ENCODE peak calls at places on chromosomes 2 and 18, in four cellular contexts. K is HS-5, S is lung microvascular endothelial cell, U is anterior cingulate cortex. L is an unnamed sample.

GRCh38 chr18:63097198-63097597 is 222.4 kb downstream of the BCL2 start:
- DNase-seq in K (no peak), S (no peak), U (no peak), L (no peak)

GRCh38 chr2:105561401-105561800 is 162.6 kb upstream of the FHL2 start:
- DNase-seq in K (no peak), S (no peak), U (no peak), L (no peak)

GRCh38 chr2:241114836-241115235 is 12.7 kb upstream of the MTERF4 start:
- DNase-seq in K (no peak), S (no peak), U (no peak), L (no peak)

GRCh38 chr2:161416294-161416632 is at the start of gene TBR1:
- DNase-seq in K (no peak), S (no peak), U (no peak), L (no peak)

GRCh38 chr2:234751275-234751938 is 200.4 kb upstream of the SH3BP4 start:
- DNase-seq in K (no peak), S (no peak), U (no peak), L (no peak)

GRCh38 chr2:136378712-136379595 is 261.0 kb upstream of the CXCR4 start:
- DNase-seq in K (peak), S (peak), U (peak), L (peak)

GRCh38 chr2:75431757-75432156 is 129.0 kb downstream of the EVA1A start:
- DNase-seq in K (no peak), S (no peak), U (no peak), L (no peak)

GRCh38 chr2:113010088-113010487 is 4.8 kb downstream of the IL36A start:
- DNase-seq in K (peak), S (no peak), U (no peak), L (no peak)

GRCh38 chr2:126799306-126799705 is 99.4 kb upstream of the TEX51 start:
- DNase-seq in K (no peak), S (no peak), U (no peak), L (no peak)

GRCh38 chr2:128313076-128313836 is 5.4 kb downstream of the HS6ST1 start:
- DNase-seq in K (no peak), S (no peak), U (no peak), L (no peak)

GRCh38 chr2:25894135-25894830 is 16.0 kb upstream of the ASXL2 start:
- DNase-seq in K (no peak), S (peak), U (no peak), L (no peak)

GRCh38 chr2:190657474-190658252 is 8.8 kb downstream of the NAB1 start:
- DNase-seq in K (no peak), S (no peak), U (no peak), L (no peak)

GRCh38 chr2:41881249-41881648 is 166.6 kb upstream of the PKDCC start:
- DNase-seq in K (no peak), S (no peak), U (no peak), L (no peak)

GRCh38 chr18:60019463-60019840 is 119.7 kb downstream of the PMAIP1 start:
- DNase-seq in K (peak), S (no peak), U (no peak), L (no peak)

GRCh38 chr18:80127635-80128034 is 18.6 kb downstream of the ADNP2 start:
- DNase-seq in K (no peak), S (no peak), U (no peak), L (no peak)

GRCh38 chr2:55232863-55233657 is 572 bp downstream of the RPS27A start:
- DNase-seq in K (no peak), S (peak), U (no peak), L (no peak)

GRCh38 chr18:76494181-76494540 is 881 bp downstream of the ZNF516 start:
- DNase-seq in K (no peak), S (no peak), U (no peak), L (peak)

GRCh38 chr2:85396531-85397470 is 13.4 kb downstream of the CAPG start:
- DNase-seq in K (no peak), S (no peak), U (no peak), L (no peak)

GRCh38 chr2:108239786-108240185 is at the start of gene SULT1C3:
- DNase-seq in K (no peak), S (no peak), U (no peak), L (no peak)

GRCh38 chr2:216535454-216535995 is 36.9 kb downstream of the RPL37A start:
- DNase-seq in K (peak), S (peak), U (no peak), L (no peak)

GRCh38 chr2:10844083-10844482 is 31.5 kb upstream of the PDIA6 start:
- DNase-seq in K (no peak), S (no peak), U (peak), L (peak)

GRCh38 chr2:68223419-68223818 is 28.9 kb downstream of the PPP3R1 start:
- DNase-seq in K (no peak), S (no peak), U (no peak), L (no peak)

GRCh38 chr2:47087051-47087450 is 68.1 kb downstream of the STPG4 start:
- DNase-seq in K (no peak), S (no peak), U (no peak), L (no peak)

GRCh38 chr2:47309952-47310800 is 92.8 kb upstream of the MSH2 start:
- DNase-seq in K (no peak), S (no peak), U (no peak), L (no peak)

GRCh38 chr2:124283090-124283489 is 258.0 kb downstream of the CNTNAP5 start:
- DNase-seq in K (peak), S (no peak), U (no peak), L (peak)

GRCh38 chr2:219571311-219572236 is at the start of gene OBSL1:
- DNase-seq in K (peak), S (peak), U (peak), L (peak)

GRCh38 chr2:191202881-191203397 is 42.3 kb upstream of the MYO1B start:
- DNase-seq in K (peak), S (peak), U (no peak), L (no peak)

GRCh38 chr2:199704358-199705238 is 146.4 kb downstream of the FTCDNL1 start:
- DNase-seq in K (peak), S (no peak), U (no peak), L (no peak)

GRCh38 chr2:79393107-79393506 is 119.7 kb upstream of the CTNNA2 start:
- DNase-seq in K (no peak), S (no peak), U (no peak), L (no peak)

GRCh38 chr18:44453505-44453904 is 227.2 kb upstream of the SETBP1 start:
- DNase-seq in K (no peak), S (no peak), U (no peak), L (no peak)

GRCh38 chr2:215621389-215621788 is 185.5 kb upstream of the FN1 start:
- DNase-seq in K (no peak), S (no peak), U (no peak), L (no peak)

GRCh38 chr18:1103567-1103966 is 198.9 kb downstream of the ADCYAP1 start:
- DNase-seq in K (no peak), S (peak), U (no peak), L (no peak)

GRCh38 chr2:28997237-28997846 is 16.2 kb downstream of the TOGARAM2 start:
- DNase-seq in K (no peak), S (no peak), U (no peak), L (no peak)

GRCh38 chr2:23077599-23077998 is 307.4 kb upstream of the KLHL29 start:
- DNase-seq in K (no peak), S (no peak), U (no peak), L (no peak)

GRCh38 chr18:43589611-43590151 is 312.4 kb upstream of the SYT4 start:
- DNase-seq in K (no peak), S (no peak), U (no peak), L (no peak)

GRCh38 chr18:35050638-35051287 is 9.6 kb downstream of the MAPRE2 start:
- DNase-seq in K (no peak), S (no peak), U (no peak), L (no peak)

GRCh38 chr2:161586517-161587167 is 37.6 kb upstream of the SLC4A10 start:
- DNase-seq in K (no peak), S (peak), U (no peak), L (no peak)

L was measured in NCI-H510A.